ENCODE peak calls at places on chromosomes 13 and 19, in five cellular contexts. One of them, this sample, is unnamed.
A peak's percentile ranks its signal among the peaks of the same experiment; 100 is the strongest.

GRCh38 chr13:39900106-39900750 is 244.8 kb downstream of the COG6 start:
- DNase-seq in RWPE2: no peak
- DNase-seq in A549: no peak
- DNase-seq in fibroblast of the aortic adventitia: peak; percentile 93
- DNase-seq in hepatocyte: no peak
- DNase-seq in this sample: no peak

GRCh38 chr19:40600086-40600917 is 867 bp upstream of the LTBP4 start:
- DNase-seq in A549: no peak
- DNase-seq in fibroblast of the aortic adventitia: no peak
- DNase-seq in RWPE2: no peak
- DNase-seq in hepatocyte: no peak
- DNase-seq in this sample: no peak

GRCh38 chr13:20363604-20364003 is 131.5 kb upstream of the GJB6 start:
- DNase-seq in A549: no peak
- DNase-seq in hepatocyte: no peak
- DNase-seq in fibroblast of the aortic adventitia: peak; percentile 5
- DNase-seq in RWPE2: no peak
- DNase-seq in this sample: no peak

GRCh38 chr19:13637664-13638063 is 126.7 kb upstream of the MRI1 start:
- DNase-seq in fibroblast of the aortic adventitia: peak; percentile 2
- DNase-seq in A549: no peak
- DNase-seq in hepatocyte: no peak
- DNase-seq in RWPE2: no peak
- DNase-seq in this sample: no peak

GRCh38 chr13:101390461-101390860 is 25.8 kb downstream of the NALCN start:
- DNase-seq in fibroblast of the aortic adventitia: peak; percentile 18
- DNase-seq in A549: no peak
- DNase-seq in RWPE2: no peak
- DNase-seq in hepatocyte: no peak
- DNase-seq in this sample: peak; percentile 25

GRCh38 chr19:13850910-13851753 is 25.8 kb upstream of the NANOS3 start:
- DNase-seq in hepatocyte: peak; percentile 94
- DNase-seq in fibroblast of the aortic adventitia: peak; percentile 94
- DNase-seq in A549: peak; percentile 95
- DNase-seq in RWPE2: peak; percentile 93
- DNase-seq in this sample: peak; percentile 83

GRCh38 chr19:8128551-8128950 is 20.8 kb downstream of the FBN3 start:
- DNase-seq in A549: no peak
- DNase-seq in fibroblast of the aortic adventitia: no peak
- DNase-seq in hepatocyte: no peak
- DNase-seq in RWPE2: no peak
- DNase-seq in this sample: no peak

GRCh38 chr13:42707596-42707995 is 73.8 kb upstream of the FAM216B start:
- DNase-seq in fibroblast of the aortic adventitia: peak; percentile 60
- DNase-seq in hepatocyte: no peak
- DNase-seq in A549: no peak
- DNase-seq in RWPE2: no peak
- DNase-seq in this sample: no peak

GRCh38 chr13:24050292-24050711 is 110.2 kb upstream of the SPATA13 start:
- DNase-seq in A549: no peak
- DNase-seq in hepatocyte: no peak
- DNase-seq in fibroblast of the aortic adventitia: peak; percentile 68
- DNase-seq in RWPE2: no peak
- DNase-seq in this sample: peak; percentile 52

GRCh38 chr19:46288896-46289588 is 7.8 kb upstream of the HIF3A start:
- DNase-seq in fibroblast of the aortic adventitia: peak; percentile 88
- DNase-seq in RWPE2: no peak
- DNase-seq in A549: peak; percentile 73
- DNase-seq in hepatocyte: peak; percentile 73
- DNase-seq in this sample: peak; percentile 88

GRCh38 chr13:75393839-75394238 is 88.1 kb downstream of the TBC1D4 start:
- DNase-seq in RWPE2: no peak
- DNase-seq in hepatocyte: no peak
- DNase-seq in A549: no peak
- DNase-seq in fibroblast of the aortic adventitia: no peak
- DNase-seq in this sample: no peak

GRCh38 chr13:113183450-113184129 is 24.9 kb downstream of the PCID2 start:
- DNase-seq in A549: peak; percentile 14
- DNase-seq in RWPE2: no peak
- DNase-seq in hepatocyte: no peak
- DNase-seq in fibroblast of the aortic adventitia: no peak
- DNase-seq in this sample: no peak

GRCh38 chr19:2867025-2867991 is at the start of gene ZNF556:
- DNase-seq in hepatocyte: no peak
- DNase-seq in A549: peak; percentile 19
- DNase-seq in fibroblast of the aortic adventitia: no peak
- DNase-seq in RWPE2: no peak
- DNase-seq in this sample: no peak

GRCh38 chr19:32037998-32038732 is 307.2 kb upstream of the ZNF507 start:
- DNase-seq in fibroblast of the aortic adventitia: no peak
- DNase-seq in RWPE2: no peak
- DNase-seq in hepatocyte: no peak
- DNase-seq in A549: no peak
- DNase-seq in this sample: no peak

GRCh38 chr13:108342369-108343289 is 73.1 kb downstream of the TNFSF13B start:
- DNase-seq in hepatocyte: peak; percentile 41
- DNase-seq in A549: peak; percentile 19
- DNase-seq in fibroblast of the aortic adventitia: peak; percentile 52
- DNase-seq in RWPE2: no peak
- DNase-seq in this sample: no peak

GRCh38 chr19:43664008-43664407 is 6.0 kb downstream of the PLAUR start:
- DNase-seq in fibroblast of the aortic adventitia: no peak
- DNase-seq in hepatocyte: no peak
- DNase-seq in RWPE2: no peak
- DNase-seq in A549: no peak
- DNase-seq in this sample: no peak

GRCh38 chr13:29849731-29850212 is 645 bp downstream of the UBL3 start:
- DNase-seq in RWPE2: no peak
- DNase-seq in fibroblast of the aortic adventitia: peak; percentile 55
- DNase-seq in A549: peak; percentile 41
- DNase-seq in hepatocyte: peak; percentile 82
- DNase-seq in this sample: no peak

GRCh38 chr13:42211704-42212103 is 60.2 kb upstream of the AKAP11 start:
- DNase-seq in hepatocyte: no peak
- DNase-seq in A549: peak; percentile 9
- DNase-seq in RWPE2: no peak
- DNase-seq in fibroblast of the aortic adventitia: peak; percentile 11
- DNase-seq in this sample: peak; percentile 2

DNA sequence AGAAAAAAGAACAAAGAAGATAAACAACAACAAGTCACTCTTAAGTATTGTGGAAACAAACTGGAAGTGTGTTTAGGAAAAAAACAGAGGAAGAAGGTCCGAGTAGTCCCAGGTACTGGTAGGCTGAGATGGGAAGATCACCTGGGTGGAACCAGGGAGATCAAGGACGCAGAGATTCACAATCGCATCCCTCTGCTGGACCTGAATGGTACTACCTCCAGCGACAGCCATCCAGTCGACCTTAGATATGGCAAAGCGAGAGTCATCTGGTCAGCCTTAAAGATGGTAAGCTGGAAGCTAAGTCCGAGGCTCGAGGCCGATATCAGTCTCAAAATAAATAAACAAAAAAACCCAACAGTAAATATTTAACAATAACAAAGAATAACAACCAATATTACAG is 44.9 kb upstream of the ZNF91 start:
- DNase-seq in hepatocyte: no peak
- DNase-seq in fibroblast of the aortic adventitia: no peak
- DNase-seq in A549: peak; percentile 45
- DNase-seq in RWPE2: no peak
- DNase-seq in this sample: no peak
- TF ChIP-seq CTCF in hepatocyte: no peak
- TF ChIP-seq CTCF in fibroblast of the aortic adventitia: peak; percentile 28
- TF ChIP-seq CTCF in A549: no peak
- TF ChIP-seq CTCF in RWPE2: no peak
- TF ChIP-seq CTCF in this sample: no peak

DNA sequence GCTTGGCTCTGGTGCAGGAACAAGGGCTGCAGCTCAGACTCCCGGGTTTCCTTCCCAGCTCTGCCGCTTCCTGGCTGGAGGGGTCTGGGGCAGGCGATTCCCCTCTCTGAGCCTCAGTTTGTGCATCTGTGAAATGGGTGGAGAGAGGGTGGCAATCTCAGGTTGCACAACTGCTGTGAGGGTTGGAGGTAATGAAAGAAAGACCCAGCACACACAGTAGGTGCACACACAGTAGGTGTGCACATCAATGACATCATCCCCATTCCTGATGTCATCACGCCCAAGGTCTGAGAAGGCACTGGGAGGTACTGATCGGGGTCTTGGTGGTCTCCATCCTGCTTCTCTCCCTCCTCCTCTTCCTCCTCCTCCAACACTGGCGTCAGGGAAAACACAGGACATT is 2.7 kb downstream of the LILRB4 start:
- DNase-seq in hepatocyte: no peak
- DNase-seq in A549: no peak
- DNase-seq in fibroblast of the aortic adventitia: no peak
- DNase-seq in RWPE2: no peak
- DNase-seq in this sample: no peak
- H3K4me3 ChIP-seq in hepatocyte: no peak overlapping the region
- H3K4me3 ChIP-seq in A549: no peak overlapping the region
- H3K4me3 ChIP-seq in fibroblast of the aortic adventitia: no peak overlapping the region
- H3K4me3 ChIP-seq in RWPE2: no peak overlapping the region
- H3K4me3 ChIP-seq in this sample: no peak overlapping the region

GRCh38 chr19:36013280-36014028 is 559 bp downstream of the ALKBH6 start:
- DNase-seq in RWPE2: no peak
- DNase-seq in hepatocyte: no peak
- DNase-seq in A549: no peak
- DNase-seq in fibroblast of the aortic adventitia: no peak
- DNase-seq in this sample: no peak
- TF ChIP-seq CTCF in RWPE2: no peak
- TF ChIP-seq CTCF in hepatocyte: no peak
- TF ChIP-seq CTCF in A549: no peak
- TF ChIP-seq CTCF in fibroblast of the aortic adventitia: no peak
- TF ChIP-seq CTCF in this sample: no peak

GRCh38 chr19:38265213-38265861 is 964 bp downstream of the SPINT2 start:
- DNase-seq in fibroblast of the aortic adventitia: no peak
- DNase-seq in A549: peak; percentile 87
- DNase-seq in RWPE2: no peak
- DNase-seq in hepatocyte: peak; percentile 48
- DNase-seq in this sample: no peak
- H3K4me3 ChIP-seq in fibroblast of the aortic adventitia: no peak overlapping the region
- H3K4me3 ChIP-seq in A549: peak overlapping the region; percentile 67
- H3K4me3 ChIP-seq in RWPE2: peak overlapping the region; percentile 68
- H3K4me3 ChIP-seq in hepatocyte: peak overlapping the region; percentile 28
- H3K4me3 ChIP-seq in this sample: no peak overlapping the region

GRCh38 chr13:49443689-49444516 is at the start of the genes CAB39L and SETDB2:
- DNase-seq in fibroblast of the aortic adventitia: peak; percentile 98
- DNase-seq in RWPE2: peak; percentile 98
- DNase-seq in A549: peak; percentile 97
- DNase-seq in hepatocyte: peak; percentile 99
- DNase-seq in this sample: peak; percentile 97
- TF ChIP-seq CTCF in fibroblast of the aortic adventitia: peak; percentile 48
- TF ChIP-seq CTCF in RWPE2: peak; percentile 36
- TF ChIP-seq CTCF in A549: no peak
- TF ChIP-seq CTCF in hepatocyte: peak; percentile 40
- TF ChIP-seq CTCF in this sample: peak; percentile 11

GRCh38 chr13:56201834-56202233 is 938.9 kb upstream of the PRR20A start:
- DNase-seq in RWPE2: no peak
- DNase-seq in A549: no peak
- DNase-seq in fibroblast of the aortic adventitia: no peak
- DNase-seq in hepatocyte: no peak
- DNase-seq in this sample: no peak
- H3K4me3 ChIP-seq in RWPE2: no peak overlapping the region
- H3K4me3 ChIP-seq in A549: no peak overlapping the region
- H3K4me3 ChIP-seq in fibroblast of the aortic adventitia: no peak overlapping the region
- H3K4me3 ChIP-seq in hepatocyte: no peak overlapping the region
- H3K4me3 ChIP-seq in this sample: no peak overlapping the region

GRCh38 chr13:50267917-50268316 is 252.7 kb downstream of the KCNRG start:
- DNase-seq in A549: no peak
- DNase-seq in fibroblast of the aortic adventitia: no peak
- DNase-seq in RWPE2: no peak
- DNase-seq in hepatocyte: no peak
- DNase-seq in this sample: no peak

GRCh38 chr13:50274181-50274580 is 258.9 kb downstream of the KCNRG start:
- DNase-seq in A549: no peak
- DNase-seq in hepatocyte: no peak
- DNase-seq in RWPE2: no peak
- DNase-seq in fibroblast of the aortic adventitia: no peak
- DNase-seq in this sample: no peak

GRCh38 chr13:50268500-50268899 is 253.3 kb downstream of the KCNRG start:
- DNase-seq in fibroblast of the aortic adventitia: peak; percentile 44
- DNase-seq in RWPE2: no peak
- DNase-seq in A549: no peak
- DNase-seq in hepatocyte: no peak
- DNase-seq in this sample: no peak
- TF ChIP-seq CTCF in fibroblast of the aortic adventitia: peak; percentile 18
- TF ChIP-seq CTCF in RWPE2: peak; percentile 26
- TF ChIP-seq CTCF in A549: no peak
- TF ChIP-seq CTCF in hepatocyte: peak; percentile 9
- TF ChIP-seq CTCF in this sample: no peak

GRCh38 chr19:14890616-14891379 is 4.9 kb upstream of the OR7A17 start:
- DNase-seq in fibroblast of the aortic adventitia: no peak
- DNase-seq in A549: no peak
- DNase-seq in hepatocyte: no peak
- DNase-seq in RWPE2: no peak
- DNase-seq in this sample: no peak

GRCh38 chr19:14886032-14886431 is at the start of gene OR7A17:
- DNase-seq in fibroblast of the aortic adventitia: no peak
- DNase-seq in hepatocyte: no peak
- DNase-seq in RWPE2: no peak
- DNase-seq in A549: no peak
- DNase-seq in this sample: no peak

GRCh38 chr19:14889994-14890393 is 4.1 kb upstream of the OR7A17 start:
- DNase-seq in fibroblast of the aortic adventitia: no peak
- DNase-seq in RWPE2: no peak
- DNase-seq in A549: no peak
- DNase-seq in hepatocyte: no peak
- DNase-seq in this sample: no peak
- H3K4me3 ChIP-seq in fibroblast of the aortic adventitia: no peak overlapping the region
- H3K4me3 ChIP-seq in RWPE2: no peak overlapping the region
- H3K4me3 ChIP-seq in A549: no peak overlapping the region
- H3K4me3 ChIP-seq in hepatocyte: no peak overlapping the region
- H3K4me3 ChIP-seq in this sample: no peak overlapping the region

GRCh38 chr13:32259116-32259515 is 56.0 kb downstream of the ZAR1L start:
- DNase-seq in RWPE2: no peak
- DNase-seq in A549: peak; percentile 2
- DNase-seq in hepatocyte: no peak
- DNase-seq in fibroblast of the aortic adventitia: no peak
- DNase-seq in this sample: no peak
- TF ChIP-seq CTCF in RWPE2: no peak
- TF ChIP-seq CTCF in A549: no peak
- TF ChIP-seq CTCF in hepatocyte: no peak
- TF ChIP-seq CTCF in fibroblast of the aortic adventitia: peak; percentile 4
- TF ChIP-seq CTCF in this sample: peak; percentile 10